ENCODE peak calls at places on chromosomes 6 and 20, in eight cellular contexts. F is AG08395; A is amniotic stem cell; M is KBM-7; V is bronchial epithelial cell; Z is NCI-H1092 treated with DMSO at 0.1 percent for 48 hours; Q is GM20000; D is effector memory CD8-positive, alpha-beta T cell. U is an unnamed sample.

GRCh38 chr6:89281779-89282246 is 33.3 kb downstream of the GABRR2 start:
- DNase-seq in F (peak), A (no peak), M (peak), V (peak), Z (no peak), Q (peak), D (peak), U (peak)

GRCh38 chr6:110173506-110174132 is 5.9 kb downstream of the WASF1 start:
- DNase-seq in F (peak), A (no peak), M (no peak), V (no peak), Z (no peak), Q (no peak), D (no peak), U (no peak)

GRCh38 chr6:37696841-37697735 is 595 bp downstream of the MDGA1 start:
- DNase-seq in F (peak), A (no peak), M (peak), V (no peak), Z (no peak), Q (peak), D (peak), U (no peak)

GRCh38 chr6:31907158-31907813 is 5.4 kb upstream of the ZBTB12 start:
- DNase-seq in F (peak), A (no peak), M (peak), V (peak), Z (no peak), Q (no peak), D (no peak), U (no peak)

GRCh38 chr6:111764238-111765182 is 108.7 kb downstream of the FYN start:
- DNase-seq in F (no peak), A (no peak), M (no peak), V (no peak), Z (no peak), Q (peak), D (peak), U (no peak)

GRCh38 chr6:10163159-10163962 is 251.5 kb downstream of the TFAP2A start:
- DNase-seq in F (no peak), A (no peak), M (no peak), V (peak), Z (no peak), Q (no peak), D (no peak), U (no peak)

GRCh38 chr20:62859721-62860120 is 1.9 kb downstream of the TCFL5 start:
- DNase-seq in F (no peak), A (no peak), M (no peak), V (no peak), Z (no peak), Q (no peak), D (no peak), U (no peak)

GRCh38 chr6:137799950-137800568 is 67.0 kb upstream of the TNFAIP3 start:
- DNase-seq in F (peak), A (peak), M (peak), V (peak), Z (no peak), Q (peak), D (peak), U (peak)

GRCh38 chr20:49028684-49029083 is 17.4 kb upstream of the CSE1L start:
- DNase-seq in F (peak), A (no peak), M (peak), V (peak), Z (no peak), Q (no peak), D (no peak), U (no peak)